ENCODE peak calls at places on chromosomes 13 and 19, in five cellular contexts. T is left ventricle myocardium superior, K is PC-3, A is omental fat pad, C is AG04450. M is an unnamed sample.

GRCh38 chr13:111034811-111035210 is 80.3 kb upstream of the ARHGEF7 start:
- DNase-seq in C (peak), T (no peak), A (no peak), K (no peak), M (no peak)

GRCh38 chr13:41541142-41541938 is 84.0 kb downstream of the RGCC start:
- DNase-seq in A (no peak), T (no peak), K (no peak), C (no peak), M (no peak)

GRCh38 chr13:93786846-93787245 is 560.2 kb downstream of the GPC6 start:
- DNase-seq in C (no peak), K (no peak), T (no peak), A (no peak), M (no peak)

GRCh38 chr13:77510156-77510555 is 25.4 kb upstream of the SCEL start:
- DNase-seq in C (no peak), T (no peak), K (no peak), A (no peak), M (no peak)

GRCh38 chr13:72774019-72774418 is 7.7 kb downstream of the DIS3 start:
- DNase-seq in C (no peak), A (no peak), T (no peak), K (no peak), M (no peak)

GRCh38 chr19:12939292-12939606 is 840 bp downstream of the CALR start:
- DNase-seq in A (no peak), T (no peak), K (peak), C (no peak), M (no peak)

GRCh38 chr19:34259367-34259865 is 5.1 kb downstream of the GARRE1 start:
- DNase-seq in C (no peak), T (no peak), K (no peak), A (no peak), M (no peak)

GRCh38 chr19:40530091-40530901 is 46.4 kb upstream of the SHKBP1 start:
- DNase-seq in T (no peak), C (no peak), A (no peak), K (no peak), M (no peak)

GRCh38 chr19:33032218-33032781 is 32.4 kb downstream of the RHPN2 start:
- DNase-seq in C (no peak), T (no peak), K (peak), A (no peak), M (no peak)

GRCh38 chr19:39517432-39517831 is 2.5 kb downstream of the SELENOV start:
- DNase-seq in A (no peak), T (no peak), C (no peak), K (no peak), M (no peak)

GRCh38 chr13:19981685-19982238 is 23.2 kb downstream of the ZMYM2 start:
- DNase-seq in A (no peak), K (no peak), C (no peak), T (no peak), M (no peak)

GRCh38 chr19:8363803-8364771 is at the start of gene ANGPTL4:
- DNase-seq in T (peak), A (peak), K (peak), C (no peak), M (no peak)